ENCODE peak calls at places on chromosomes 5 and 9, in four cellular contexts. H is MM.1S, B is HCT116, O is GM23248. U is an unnamed sample.

GRCh38 chr5:59380350-59380951 is 513.1 kb downstream of the PDE4D start:
- DNase-seq in H (peak), B (peak), O (peak), U (peak)

GRCh38 chr5:175569701-175570100 is 88.2 kb upstream of the HRH2 start:
- DNase-seq in H (no peak), B (no peak), O (no peak), U (no peak)

GRCh38 chr9:112061152-112061740 is 113.9 kb downstream of the SUSD1 start:
- DNase-seq in H (peak), B (peak), O (peak), U (no peak)

GRCh38 chr9:120284796-120285195 is 295.2 kb downstream of the CDK5RAP2 start:
- DNase-seq in H (no peak), B (no peak), O (no peak), U (no peak)

GRCh38 chr5:156479864-156480263 is 152.9 kb downstream of the SGCD start:
- DNase-seq in H (no peak), B (no peak), O (peak), U (no peak)

GRCh38 chr9:18473551-18474279 is at the start of gene ADAMTSL1:
- DNase-seq in H (no peak), B (no peak), O (peak), U (peak)

GRCh38 chr9:105835721-105836120 is 141.4 kb downstream of the TMEM38B start:
- DNase-seq in H (no peak), B (no peak), O (no peak), U (no peak)

GRCh38 chr5:2138896-2139295 is 256.2 kb upstream of the IRX4 start:
- DNase-seq in H (no peak), B (no peak), O (no peak), U (no peak)

GRCh38 chr5:16812911-16813310 is 123.2 kb downstream of the MYO10 start:
- DNase-seq in H (no peak), B (no peak), O (no peak), U (no peak)

GRCh38 chr5:203246-203645 is 12.0 kb downstream of the LRRC14B start:
- DNase-seq in H (no peak), B (no peak), O (no peak), U (no peak)

GRCh38 chr9:129880654-129881546 is 45.6 kb downstream of the USP20 start:
- DNase-seq in H (no peak), B (no peak), O (no peak), U (no peak)
- H3K9ac ChIP-seq in H (no peak), B (no peak), O (no peak), U (no peak)

GRCh38 chr5:64788156-64788555 is 19.4 kb downstream of the CWC27 start:
- DNase-seq in H (no peak), B (no peak), O (no peak), U (no peak)
- TF ChIP-seq EZH2phosphoT487 in H (no peak), B (no peak), O (no peak), U (no peak)

DNA sequence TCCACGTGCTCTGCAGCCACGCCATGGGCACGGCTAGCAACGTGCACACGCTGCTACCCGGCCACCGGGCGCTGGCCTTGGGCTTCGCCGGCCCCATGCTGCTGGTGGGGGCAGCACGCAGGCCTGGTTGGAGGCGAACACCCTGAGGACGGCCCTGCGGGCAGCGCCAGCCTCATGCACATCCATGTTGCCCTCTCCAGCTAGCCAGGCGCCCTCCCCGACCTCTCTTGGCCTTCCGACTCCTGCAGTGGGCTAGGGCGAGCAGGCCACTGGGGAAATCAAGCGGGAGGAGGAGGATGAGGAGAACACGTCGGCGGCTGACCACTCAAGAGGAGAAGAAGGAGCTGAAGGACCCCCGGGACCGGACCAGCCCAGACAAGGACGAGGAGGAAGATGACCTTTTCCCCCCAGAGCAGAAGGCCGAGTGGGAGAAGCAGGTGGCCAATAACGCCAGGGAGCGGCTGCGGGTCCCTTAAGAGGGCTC is 73.3 kb downstream of the INSL6 start:
- DNase-seq in H (no peak), B (no peak), O (no peak), U (no peak)
- H3K9ac ChIP-seq in H (no peak), B (no peak), O (no peak), U (no peak)

GRCh38 chr5:41834506-41834905 is 35.7 kb downstream of the OXCT1 start:
- DNase-seq in H (no peak), B (no peak), O (no peak), U (no peak)

GRCh38 chr5:41831155-41831554 is 39.1 kb downstream of the OXCT1 start:
- DNase-seq in H (peak), B (no peak), O (no peak), U (no peak)

GRCh38 chr5:41841325-41841724 is 28.9 kb downstream of the OXCT1 start:
- DNase-seq in H (no peak), B (no peak), O (no peak), U (no peak)

GRCh38 chr5:41832430-41832829 is 37.8 kb downstream of the OXCT1 start:
- DNase-seq in H (no peak), B (no peak), O (no peak), U (no peak)

DNA sequence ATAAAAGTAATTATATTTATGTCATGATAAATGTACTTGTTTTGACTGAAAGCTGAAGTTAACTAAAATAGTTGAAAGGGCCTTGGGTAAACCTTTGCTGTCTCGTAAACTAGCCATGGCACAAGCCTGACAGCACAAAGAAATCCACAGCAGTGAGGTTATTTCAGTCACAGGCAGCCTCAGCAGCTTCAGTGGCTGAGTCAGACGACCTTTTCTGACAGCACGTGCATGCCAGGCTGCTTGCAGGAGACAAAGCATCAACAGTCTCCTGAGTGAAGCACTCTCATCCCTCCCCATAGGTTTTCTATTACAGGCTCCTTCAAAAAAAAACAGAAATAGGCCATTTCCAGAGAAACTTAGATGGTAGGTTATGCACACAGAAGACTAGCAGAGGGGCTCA is 34.6 kb downstream of the OXCT1 start:
- DNase-seq in H (peak), B (peak), O (peak), U (peak)
- TF ChIP-seq EZH2phosphoT487 in H (no peak), B (no peak), O (no peak), U (no peak)

GRCh38 chr5:112685929-112686328 is 51.8 kb upstream of the APC start:
- DNase-seq in H (no peak), B (no peak), O (peak), U (no peak)

GRCh38 chr5:112685386-112685785 is 52.3 kb upstream of the APC start:
- DNase-seq in H (no peak), B (no peak), O (peak), U (no peak)

GRCh38 chr5:112684121-112684520 is 53.6 kb upstream of the APC start:
- DNase-seq in H (no peak), B (no peak), O (peak), U (no peak)

GRCh38 chr5:112686675-112687074 is 51.0 kb upstream of the APC start:
- DNase-seq in H (no peak), B (no peak), O (no peak), U (no peak)

GRCh38 chr5:112684737-112685136 is 52.9 kb upstream of the APC start:
- DNase-seq in H (no peak), B (no peak), O (peak), U (no peak)
- H3K9ac ChIP-seq in H (no peak), B (no peak), O (peak), U (no peak)

GRCh38 chr9:108156270-108156998 is 666.9 kb upstream of the KLF4 start:
- DNase-seq in H (no peak), B (peak), O (peak), U (no peak)

GRCh38 chr9:108149346-108149745 is 659.8 kb upstream of the KLF4 start:
- DNase-seq in H (no peak), B (no peak), O (no peak), U (no peak)

GRCh38 chr9:108153391-108153790 is 663.8 kb upstream of the KLF4 start:
- DNase-seq in H (no peak), B (no peak), O (no peak), U (no peak)

GRCh38 chr9:108151161-108151586 is 661.6 kb upstream of the KLF4 start:
- DNase-seq in H (no peak), B (no peak), O (peak), U (no peak)

DNA sequence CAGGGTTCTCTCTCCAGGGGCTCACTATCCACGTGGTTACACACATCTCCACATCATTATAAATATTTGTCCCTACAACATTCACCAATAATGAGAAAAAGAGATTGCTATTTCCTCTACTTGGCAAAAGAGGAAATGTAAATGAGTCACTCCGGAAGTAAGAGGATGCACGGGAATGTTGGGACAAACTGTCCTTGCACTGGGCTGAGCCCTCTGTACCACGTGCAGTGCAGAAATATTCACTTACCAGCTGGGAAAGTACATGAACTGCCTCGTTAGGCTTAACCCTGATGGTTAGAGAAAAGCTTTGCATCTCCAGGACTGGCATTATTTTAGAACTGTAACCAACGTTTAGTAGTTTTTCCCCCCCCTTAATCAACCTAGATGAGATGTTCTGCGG is 661.2 kb upstream of the KLF4 start:
- DNase-seq in H (no peak), B (no peak), O (peak), U (no peak)
- TF ChIP-seq EZH2phosphoT487 in H (no peak), B (no peak), O (no peak), U (no peak)

DNA sequence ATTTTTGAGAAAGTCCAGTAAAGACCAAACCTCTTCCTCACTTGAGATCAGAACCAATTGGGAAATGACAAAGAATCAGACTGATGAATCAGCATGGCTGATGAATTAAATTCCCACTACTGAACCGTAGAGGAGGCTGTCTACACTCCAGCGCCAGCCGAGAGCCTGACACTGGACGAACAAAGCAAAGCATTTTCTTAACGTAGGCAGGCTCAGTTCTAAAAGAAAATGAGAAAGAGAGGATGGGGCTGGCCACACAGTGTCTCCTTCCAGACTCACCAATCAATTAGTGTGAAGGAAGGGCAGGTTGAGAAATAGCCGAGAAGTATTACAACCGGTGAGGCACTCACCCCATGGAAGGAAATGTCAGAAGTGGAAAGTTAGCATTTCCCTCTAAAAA is 49.4 kb downstream of the ITGA1 start:
- DNase-seq in H (no peak), B (no peak), O (peak), U (peak)
- H3K9ac ChIP-seq in H (no peak), B (no peak), O (no peak), U (no peak)

GRCh38 chr5:44046581-44047327 is 342.5 kb downstream of the FGF10 start:
- DNase-seq in H (no peak), B (no peak), O (no peak), U (peak)
- TF ChIP-seq EZH2phosphoT487 in H (no peak), B (no peak), O (no peak), U (no peak)

DNA sequence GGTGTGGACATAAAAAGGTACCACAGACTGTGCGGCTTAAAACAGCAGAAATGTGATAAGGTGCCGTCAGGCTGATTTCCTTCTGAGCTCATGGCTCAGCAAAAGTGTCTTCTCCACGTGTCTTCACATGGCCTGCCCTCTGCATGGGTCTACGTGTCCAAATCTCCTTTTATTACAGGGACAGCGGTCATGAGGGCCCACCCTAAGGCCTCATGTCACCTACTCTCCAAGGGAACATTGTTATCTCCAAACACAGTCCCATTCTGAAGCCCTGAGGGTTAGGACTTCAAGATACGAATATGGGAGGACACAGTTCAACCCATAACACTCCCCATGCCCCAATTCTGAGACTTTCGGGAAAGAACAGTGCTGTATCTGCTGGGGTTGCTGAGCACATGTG is 35.2 kb downstream of the COL23A1 start:
- DNase-seq in H (no peak), B (no peak), O (no peak), U (no peak)
- H3K9ac ChIP-seq in H (no peak), B (no peak), O (no peak), U (no peak)